ENCODE peak calls at places on chromosomes 12 and 14, in eight cellular contexts. P, O, N, S, E, M, Q and I are unnamed samples.

GRCh38 chr12:15858348-15858747 is 23.8 kb upstream of the STRAP start:
- DNase-seq in P (no peak), O (no peak), N (no peak), S (no peak), E (peak; percentile 9), M (peak; percentile 4), Q (no peak), I (no peak)

GRCh38 chr12:97465012-97465345 is 2.4 kb downstream of the RMST start:
- DNase-seq in P (no peak), O (peak; percentile 66), N (no peak), S (no peak), E (peak; percentile 11), M (peak; percentile 14), Q (no peak), I (no peak)

GRCh38 chr12:43675048-43675904 is 83.3 kb downstream of the PUS7L start:
- DNase-seq in P (peak; percentile 23), O (no peak), N (no peak), S (no peak), E (no peak), M (no peak), Q (no peak), I (no peak)

GRCh38 chr14:56487761-56488160 is 91.8 kb upstream of the TMEM260 start:
- DNase-seq in P (no peak), O (no peak), N (peak; percentile 16), S (no peak), E (no peak), M (no peak), Q (no peak), I (no peak)

GRCh38 chr14:32254952-32255679 is 52.0 kb upstream of the RNU6-8 start:
- DNase-seq in P (peak; percentile 85), O (peak; percentile 68), N (peak; percentile 68), S (peak; percentile 51), E (peak; percentile 67), M (peak; percentile 60), Q (peak; percentile 82), I (no peak)

GRCh38 chr12:49930515-49931288 is 19.8 kb upstream of the AQP2 start:
- DNase-seq in P (no peak), O (no peak), N (peak; percentile 60), S (no peak), E (no peak), M (no peak), Q (no peak), I (no peak)

GRCh38 chr12:52769354-52769753 is 7.8 kb downstream of the KRT76 start:
- DNase-seq in P (no peak), O (no peak), N (no peak), S (no peak), E (no peak), M (no peak), Q (no peak), I (no peak)

GRCh38 chr12:126247936-126248335 is 1182.7 kb downstream of the AACS start:
- DNase-seq in P (no peak), O (no peak), N (no peak), S (no peak), E (no peak), M (no peak), Q (no peak), I (no peak)

GRCh38 chr12:31366104-31366621 is 40.2 kb upstream of the SINHCAF start:
- DNase-seq in P (no peak), O (no peak), N (no peak), S (no peak), E (no peak), M (no peak), Q (no peak), I (no peak)

GRCh38 chr12:31368666-31369361 is 42.9 kb upstream of the SINHCAF start:
- DNase-seq in P (peak; percentile 30), O (peak; percentile 33), N (no peak), S (no peak), E (no peak), M (no peak), Q (no peak), I (no peak)

GRCh38 chr12:31369712-31370521 is 44.0 kb upstream of the SINHCAF start:
- DNase-seq in P (peak; percentile 73), O (peak; percentile 29), N (peak; percentile 24), S (no peak), E (peak; percentile 30), M (peak; percentile 44), Q (peak; percentile 31), I (no peak)

GRCh38 chr12:31370645-31371620 is 45.0 kb upstream of the SINHCAF start:
- DNase-seq in P (peak; percentile 77), O (peak; percentile 72), N (no peak), S (no peak), E (peak; percentile 50), M (peak; percentile 50), Q (no peak), I (no peak)
- TF ChIP-seq CTCF in P (no peak), O (no peak), N (no peak), S (no peak), E (no peak), M (no peak), Q (no peak), I (no peak)

GRCh38 chr12:111143216-111143756 is 222.9 kb upstream of the MYL2 start:
- DNase-seq in P (no peak), O (no peak), N (no peak), S (no peak), E (no peak), M (peak; percentile 70), Q (no peak), I (no peak)

GRCh38 chr12:111141205-111141604 is 220.8 kb upstream of the MYL2 start:
- DNase-seq in P (no peak), O (no peak), N (no peak), S (no peak), E (no peak), M (no peak), Q (no peak), I (no peak)

GRCh38 chr12:111135293-111135832 is 215.0 kb upstream of the MYL2 start:
- DNase-seq in P (no peak), O (no peak), N (no peak), S (no peak), E (no peak), M (no peak), Q (no peak), I (no peak)

DNA sequence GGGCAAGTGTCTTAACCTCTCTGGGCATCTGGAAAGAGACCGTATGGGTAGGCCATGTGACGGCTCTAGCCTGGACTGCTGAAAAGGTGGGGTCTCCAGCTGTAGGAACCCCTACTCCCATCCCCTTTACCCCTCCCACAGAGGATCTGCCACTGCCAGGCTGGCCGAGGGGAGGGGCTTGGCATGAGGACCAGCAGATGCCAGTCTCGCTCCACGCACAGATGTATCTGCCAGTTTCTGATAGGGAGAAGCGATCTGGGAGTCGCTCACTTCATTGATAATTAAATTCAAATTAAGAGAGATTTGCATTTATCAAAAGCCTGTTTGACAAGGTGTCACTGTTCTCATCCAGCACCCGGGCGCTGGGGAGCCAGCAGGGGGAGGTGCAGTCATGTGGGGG is 217.6 kb upstream of the MYL2 start:
- DNase-seq in P (no peak), O (no peak), N (no peak), S (no peak), E (no peak), M (no peak), Q (no peak), I (no peak)
- TF ChIP-seq CTCF in P (no peak), O (no peak), N (no peak), S (no peak), E (no peak), M (no peak), Q (no peak), I (no peak)

GRCh38 chr14:64463873-64464272 is 1.4 kb upstream of the AKAP5 start:
- DNase-seq in P (no peak), O (no peak), N (no peak), S (no peak), E (no peak), M (no peak), Q (no peak), I (no peak)

GRCh38 chr14:64465856-64466554 is 706 bp downstream of the AKAP5 start:
- DNase-seq in P (peak; percentile 67), O (peak; percentile 36), N (peak; percentile 45), S (no peak), E (peak; percentile 49), M (peak; percentile 35), Q (peak; percentile 35), I (no peak)

GRCh38 chr14:64464695-64465094 is 604 bp upstream of the AKAP5 start:
- DNase-seq in P (no peak), O (no peak), N (no peak), S (no peak), E (no peak), M (no peak), Q (no peak), I (no peak)

GRCh38 chr14:64467131-64467530 is 1.8 kb downstream of the AKAP5 start:
- DNase-seq in P (no peak), O (no peak), N (no peak), S (no peak), E (no peak), M (no peak), Q (no peak), I (no peak)

DNA sequence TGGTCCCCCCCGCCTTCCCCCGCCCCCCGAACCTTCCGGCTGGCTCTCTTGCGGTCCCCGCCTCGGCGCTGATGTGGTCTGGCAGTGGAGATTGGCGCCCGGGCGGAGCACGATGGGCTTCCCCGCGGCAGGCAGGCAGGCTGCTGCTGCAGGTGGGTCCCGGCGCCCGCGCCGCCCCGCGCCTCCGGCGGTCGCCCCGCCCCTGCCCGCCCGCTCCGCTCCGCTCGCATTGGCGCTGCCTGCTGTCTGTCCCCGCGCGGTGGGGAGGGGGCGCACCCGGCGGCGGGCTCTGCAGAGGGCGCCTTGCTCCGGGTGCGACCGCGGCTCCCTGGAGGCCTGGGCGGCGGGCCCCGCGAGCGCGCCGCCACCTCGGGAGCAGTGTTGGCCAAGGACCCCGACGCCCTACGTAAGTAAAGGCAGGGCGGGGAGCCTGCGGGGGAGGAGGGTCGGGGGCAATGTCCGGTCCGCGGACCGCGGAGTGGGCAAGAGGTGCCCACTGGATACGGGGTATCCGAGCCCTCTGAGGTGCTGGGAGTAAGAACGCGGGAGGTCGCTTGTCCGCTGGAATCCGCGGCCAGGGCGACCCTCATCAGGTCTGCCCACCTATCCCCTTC is at the start of gene AKAP5:
- DNase-seq in P (peak; percentile 79), O (peak; percentile 87), N (no peak), S (no peak), E (peak; percentile 86), M (peak; percentile 92), Q (peak; percentile 9), I (no peak)
- TF ChIP-seq CTCF in P (no peak), O (no peak), N (no peak), S (no peak), E (peak; percentile 9), M (no peak), Q (no peak), I (no peak)

GRCh38 chr12:104737113-104737512 is 221.0 kb downstream of the SLC41A2 start:
- DNase-seq in P (no peak), O (no peak), N (no peak), S (no peak), E (no peak), M (no peak), Q (no peak), I (no peak)

GRCh38 chr12:104737682-104738370 is 220.3 kb downstream of the SLC41A2 start:
- DNase-seq in P (no peak), O (no peak), N (no peak), S (no peak), E (no peak), M (peak; percentile 46), Q (no peak), I (no peak)

GRCh38 chr12:104735801-104736200 is 222.3 kb downstream of the SLC41A2 start:
- DNase-seq in P (no peak), O (no peak), N (no peak), S (no peak), E (no peak), M (no peak), Q (no peak), I (no peak)

GRCh38 chr12:104734541-104735075 is 223.5 kb downstream of the SLC41A2 start:
- DNase-seq in P (no peak), O (no peak), N (no peak), S (no peak), E (no peak), M (no peak), Q (no peak), I (no peak)

GRCh38 chr12:104736307-104736706 is 221.8 kb downstream of the SLC41A2 start:
- DNase-seq in P (peak; percentile 70), O (no peak), N (peak; percentile 67), S (no peak), E (no peak), M (no peak), Q (no peak), I (no peak)
- TF ChIP-seq CTCF in P (peak; percentile 20), O (no peak), N (peak; percentile 28), S (no peak), E (no peak), M (no peak), Q (no peak), I (peak; percentile 49)